ENCODE peak calls at places on chromosomes 11 and 22, in nine cellular contexts. N is A549, A is breast epithelium, T is AG09309, B is mammary epithelial cell, Z is fibroblast of lung, G is HCT116, L is dorsolateral prefrontal cortex, H is foreskin fibroblast. U is an unnamed sample.

GRCh38 chr11:14634813-14635212 is 8.8 kb upstream of the PDE3B start:
- DNase-seq in N (no peak), A (no peak), T (no peak), B (no peak), Z (no peak), G (no peak), L (no peak), H (no peak), U (no peak)

GRCh38 chr11:132022718-132023117 is 652.3 kb downstream of the NTM start:
- DNase-seq in N (no peak), A (no peak), T (peak), B (no peak), Z (peak), G (no peak), L (no peak), H (peak), U (peak)

GRCh38 chr11:118956847-118957469 is 860 bp downstream of the UPK2 start:
- DNase-seq in N (no peak), A (no peak), T (no peak), B (no peak), Z (no peak), G (no peak), L (no peak), H (no peak), U (no peak)

GRCh38 chr11:76863196-76863777 is 2.6 kb downstream of the ACER3 start:
- DNase-seq in N (no peak), A (no peak), T (no peak), B (no peak), Z (no peak), G (no peak), L (no peak), H (no peak), U (no peak)

GRCh38 chr11:65432686-65433582 is 10.3 kb downstream of the NEAT1 start:
- DNase-seq in N (no peak), A (no peak), T (no peak), B (peak), Z (peak), G (no peak), L (no peak), H (no peak), U (no peak)

GRCh38 chr22:36037102-36037758 is 8.6 kb upstream of the RBFOX2 start:
- DNase-seq in N (no peak), A (no peak), T (no peak), B (no peak), Z (no peak), G (no peak), L (no peak), H (no peak), U (no peak)

GRCh38 chr11:22657101-22657694 is 9.2 kb upstream of the GAS2 start:
- DNase-seq in N (no peak), A (no peak), T (no peak), B (no peak), Z (no peak), G (no peak), L (no peak), H (no peak), U (no peak)

GRCh38 chr11:1564535-1565172 is 7.4 kb downstream of the DUSP8 start:
- DNase-seq in N (no peak), A (no peak), T (peak), B (no peak), Z (peak), G (no peak), L (peak), H (peak), U (peak)

GRCh38 chr11:57251491-57252104 is 14.5 kb upstream of the APLNR start:
- DNase-seq in N (no peak), A (no peak), T (no peak), B (no peak), Z (peak), G (no peak), L (no peak), H (peak), U (no peak)

GRCh38 chr22:45891996-45892621 is 84.9 kb downstream of the WNT7B start:
- DNase-seq in N (no peak), A (no peak), T (no peak), B (no peak), Z (no peak), G (no peak), L (no peak), H (no peak), U (no peak)

GRCh38 chr11:64178203-64178602 is 7.8 kb upstream of the STIP1 start:
- DNase-seq in N (no peak), A (no peak), T (no peak), B (no peak), Z (no peak), G (no peak), L (no peak), H (no peak), U (no peak)

GRCh38 chr11:45026835-45027234 is 76.2 kb upstream of the TP53I11 start:
- DNase-seq in N (no peak), A (no peak), T (no peak), B (no peak), Z (no peak), G (no peak), L (no peak), H (no peak), U (no peak)

GRCh38 chr22:30806391-30806861 is 111.8 kb downstream of the OSBP2 start:
- DNase-seq in N (no peak), A (no peak), T (no peak), B (peak), Z (peak), G (peak), L (no peak), H (peak), U (peak)

GRCh38 chr11:1377231-1377780 is 12.4 kb upstream of the BRSK2 start:
- DNase-seq in N (no peak), A (no peak), T (no peak), B (no peak), Z (no peak), G (no peak), L (no peak), H (no peak), U (no peak)

GRCh38 chr22:32788884-32789624 is 12.5 kb upstream of the TIMP3 start:
- DNase-seq in N (no peak), A (no peak), T (no peak), B (no peak), Z (peak), G (no peak), L (no peak), H (no peak), U (no peak)

GRCh38 chr22:48161354-48161753 is 1398.9 kb downstream of the TBC1D22A start:
- DNase-seq in N (no peak), A (no peak), T (no peak), B (no peak), Z (no peak), G (no peak), L (no peak), H (no peak), U (no peak)

GRCh38 chr11:109939176-109939810 is 153.9 kb upstream of the ZC3H12C start:
- DNase-seq in N (peak), A (no peak), T (peak), B (peak), Z (peak), G (peak), L (no peak), H (peak), U (peak)

GRCh38 chr22:36465232-36466021 is 16.0 kb downstream of the TXN2 start:
- DNase-seq in N (peak), A (peak), T (no peak), B (peak), Z (peak), G (peak), L (no peak), H (peak), U (peak)

GRCh38 chr11:77191823-77192495 is 63.9 kb downstream of the MYO7A start:
- DNase-seq in N (peak), A (peak), T (no peak), B (peak), Z (peak), G (peak), L (no peak), H (no peak), U (no peak)

GRCh38 chr11:119147604-119148333 is 1.1 kb upstream of the ABCG4 start:
- DNase-seq in N (no peak), A (no peak), T (no peak), B (no peak), Z (no peak), G (no peak), L (no peak), H (no peak), U (no peak)

GRCh38 chr22:27474112-27474571 is 327.4 kb downstream of the MN1 start:
- DNase-seq in N (no peak), A (no peak), T (no peak), B (peak), Z (no peak), G (no peak), L (no peak), H (no peak), U (peak)

GRCh38 chr22:22944268-22944985 is 56.8 kb downstream of the IGLL5 start:
- DNase-seq in N (no peak), A (peak), T (no peak), B (no peak), Z (no peak), G (no peak), L (peak), H (no peak), U (no peak)

GRCh38 chr22:18000441-18001039 is 23.8 kb downstream of the MICAL3 start:
- DNase-seq in N (no peak), A (peak), T (no peak), B (peak), Z (no peak), G (no peak), L (no peak), H (no peak), U (no peak)

GRCh38 chr11:121451982-121452608 is at the start of gene SORL1:
- DNase-seq in N (peak), A (peak), T (no peak), B (peak), Z (peak), G (no peak), L (peak), H (peak), U (no peak)

GRCh38 chr11:121455115-121455514 is 2.3 kb upstream of the SORL1-AS1 start:
- DNase-seq in N (no peak), A (no peak), T (no peak), B (no peak), Z (no peak), G (no peak), L (no peak), H (no peak), U (no peak)

GRCh38 chr11:121451178-121451981 is 734 bp upstream of the SORL1 start:
- DNase-seq in N (no peak), A (no peak), T (no peak), B (no peak), Z (no peak), G (no peak), L (no peak), H (no peak), U (no peak)

GRCh38 chr11:121452609-121453150 is at the start of gene SORL1-AS1:
- DNase-seq in N (peak), A (no peak), T (no peak), B (peak), Z (no peak), G (no peak), L (no peak), H (no peak), U (no peak)

DNA sequence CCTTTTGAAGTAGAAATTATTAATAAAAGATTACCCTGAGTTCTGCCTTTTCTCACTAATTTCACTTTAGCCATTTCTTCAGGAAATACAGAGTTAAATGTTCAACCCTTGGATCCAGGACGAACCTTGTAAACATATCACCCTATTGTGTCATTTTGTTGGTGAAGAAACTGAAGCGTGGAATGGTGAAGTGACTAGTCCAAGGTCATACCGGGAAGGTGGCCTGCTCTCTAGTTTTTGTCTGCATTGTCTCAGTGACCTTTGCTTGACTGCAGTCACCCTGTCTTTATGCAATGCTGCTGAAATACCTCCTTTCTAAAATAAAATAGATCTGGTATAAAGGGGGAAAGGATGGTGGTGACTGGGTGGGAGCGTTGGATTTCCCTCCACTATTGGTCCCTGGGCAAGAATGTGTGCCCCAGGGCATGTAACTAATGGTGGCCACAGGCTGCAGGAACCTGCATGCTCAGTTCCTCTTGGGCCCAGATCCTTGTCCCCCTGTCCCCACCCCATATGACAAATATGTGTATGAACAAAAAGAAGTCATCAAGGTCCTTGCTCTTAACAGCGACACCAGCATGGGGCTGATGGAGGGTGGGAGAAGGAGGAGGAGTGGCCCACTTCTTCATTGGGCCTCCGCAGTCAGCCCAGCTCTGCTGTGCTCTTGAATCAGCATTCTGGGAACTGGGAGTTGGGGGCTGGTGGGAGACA is 977 bp upstream of the SORL1-AS1 start:
- DNase-seq in N (no peak), A (no peak), T (no peak), B (no peak), Z (no peak), G (no peak), L (no peak), H (no peak), U (no peak)
- H3K4me3 ChIP-seq in N (no peak), A (no peak), T (no peak), B (no peak), Z (no peak), G (no peak), L (peak), H (no peak), U (no peak)

GRCh38 chr22:20019661-20020532 is 1.0 kb upstream of the TANGO2 start:
- DNase-seq in N (no peak), A (no peak), T (no peak), B (no peak), Z (no peak), G (no peak), L (no peak), H (no peak), U (no peak)

GRCh38 chr22:20020533-20021195 is at the start of gene TANGO2:
- DNase-seq in N (peak), A (peak), T (peak), B (peak), Z (peak), G (peak), L (peak), H (peak), U (peak)

GRCh38 chr22:20022231-20023069 is 1.5 kb downstream of the TANGO2 start:
- DNase-seq in N (no peak), A (no peak), T (no peak), B (no peak), Z (no peak), G (no peak), L (no peak), H (no peak), U (no peak)

GRCh38 chr22:20023214-20023613 is 2.3 kb downstream of the TANGO2 start:
- DNase-seq in N (no peak), A (no peak), T (no peak), B (no peak), Z (no peak), G (no peak), L (no peak), H (no peak), U (no peak)

GRCh38 chr22:20021196-20022181 is 579 bp downstream of the TANGO2 start:
- DNase-seq in N (no peak), A (no peak), T (peak), B (no peak), Z (peak), G (no peak), L (peak), H (peak), U (no peak)
- TF ChIP-seq CTCF in N (no peak), A (no peak), T (no peak), B (no peak), Z (no peak), G (no peak), L (no peak), H (no peak), U (no peak)

GRCh38 chr22:38921801-38922200 is 35.6 kb upstream of the APOBEC3A start:
- DNase-seq in N (no peak), A (no peak), T (no peak), B (no peak), Z (no peak), G (no peak), L (no peak), H (no peak), U (no peak)

GRCh38 chr22:38927033-38927789 is 30.2 kb upstream of the APOBEC3A start:
- DNase-seq in N (peak), A (peak), T (no peak), B (no peak), Z (peak), G (peak), L (peak), H (peak), U (no peak)

GRCh38 chr22:38923463-38924196 is 33.8 kb upstream of the APOBEC3A start:
- DNase-seq in N (peak), A (peak), T (peak), B (peak), Z (peak), G (peak), L (peak), H (peak), U (peak)

GRCh38 chr22:38925571-38926041 is 31.8 kb upstream of the APOBEC3A start:
- DNase-seq in N (no peak), A (no peak), T (no peak), B (no peak), Z (peak), G (no peak), L (no peak), H (peak), U (no peak)

GRCh38 chr22:38924197-38924952 is 33.0 kb upstream of the APOBEC3A start:
- DNase-seq in N (peak), A (peak), T (peak), B (peak), Z (peak), G (peak), L (peak), H (peak), U (peak)
- H3K4me3 ChIP-seq in N (peak), A (no peak), T (no peak), B (peak), Z (peak), G (peak), L (peak), H (peak), U (peak)

DNA sequence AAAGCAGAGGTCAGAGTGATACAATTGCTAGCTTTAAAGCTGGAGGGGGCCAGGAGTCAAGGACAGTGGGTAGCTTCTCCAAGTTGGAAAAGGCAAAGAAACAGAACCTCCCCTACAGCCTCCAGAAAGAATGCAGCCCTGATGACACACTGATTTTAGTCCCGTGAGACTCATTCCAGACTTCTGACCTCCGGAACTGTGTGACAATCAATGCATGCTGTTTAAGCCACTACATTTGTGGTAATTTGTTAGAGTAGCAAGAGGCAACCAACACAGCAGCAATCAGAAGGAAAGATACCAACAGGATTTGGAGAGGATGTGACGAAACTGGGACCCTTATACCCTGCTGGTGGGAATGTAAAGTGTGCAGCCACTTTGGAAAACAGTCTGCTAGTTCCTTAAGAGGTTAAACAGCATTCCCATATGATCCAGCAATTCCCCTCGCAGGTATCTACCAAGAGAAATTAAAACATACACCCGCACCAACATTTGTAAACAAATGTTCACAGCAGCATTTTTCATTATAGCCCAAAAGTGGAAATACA is 66.7 kb downstream of the DSCAML1 start:
- DNase-seq in N (no peak), A (no peak), T (no peak), B (no peak), Z (no peak), G (no peak), L (no peak), H (no peak), U (no peak)
- TF ChIP-seq CTCF in N (no peak), A (no peak), T (no peak), B (no peak), Z (no peak), G (peak), L (no peak), H (no peak), U (no peak)

GRCh38 chr22:42997577-42997976 is 17.4 kb downstream of the PACSIN2 start:
- DNase-seq in N (no peak), A (no peak), T (no peak), B (no peak), Z (no peak), G (no peak), L (no peak), H (no peak), U (no peak)
- H3K4me3 ChIP-seq in N (no peak), A (no peak), T (no peak), B (no peak), Z (no peak), G (no peak), L (no peak), H (no peak), U (no peak)

GRCh38 chr11:127470485-127470884 is 469.9 kb upstream of the KIRREL3 start:
- DNase-seq in N (no peak), A (no peak), T (no peak), B (no peak), Z (no peak), G (no peak), L (no peak), H (no peak), U (no peak)
- TF ChIP-seq CTCF in N (no peak), A (no peak), T (no peak), B (peak), Z (peak), G (no peak), L (peak), H (peak), U (peak)

GRCh38 chr11:111438846-111439520 is 59.9 kb upstream of the POU2AF1 start:
- DNase-seq in N (no peak), A (no peak), T (no peak), B (no peak), Z (no peak), G (no peak), L (no peak), H (no peak), U (no peak)
- H3K4me3 ChIP-seq in N (no peak), A (no peak), T (no peak), B (no peak), Z (no peak), G (no peak), L (no peak), H (no peak), U (no peak)

DNA sequence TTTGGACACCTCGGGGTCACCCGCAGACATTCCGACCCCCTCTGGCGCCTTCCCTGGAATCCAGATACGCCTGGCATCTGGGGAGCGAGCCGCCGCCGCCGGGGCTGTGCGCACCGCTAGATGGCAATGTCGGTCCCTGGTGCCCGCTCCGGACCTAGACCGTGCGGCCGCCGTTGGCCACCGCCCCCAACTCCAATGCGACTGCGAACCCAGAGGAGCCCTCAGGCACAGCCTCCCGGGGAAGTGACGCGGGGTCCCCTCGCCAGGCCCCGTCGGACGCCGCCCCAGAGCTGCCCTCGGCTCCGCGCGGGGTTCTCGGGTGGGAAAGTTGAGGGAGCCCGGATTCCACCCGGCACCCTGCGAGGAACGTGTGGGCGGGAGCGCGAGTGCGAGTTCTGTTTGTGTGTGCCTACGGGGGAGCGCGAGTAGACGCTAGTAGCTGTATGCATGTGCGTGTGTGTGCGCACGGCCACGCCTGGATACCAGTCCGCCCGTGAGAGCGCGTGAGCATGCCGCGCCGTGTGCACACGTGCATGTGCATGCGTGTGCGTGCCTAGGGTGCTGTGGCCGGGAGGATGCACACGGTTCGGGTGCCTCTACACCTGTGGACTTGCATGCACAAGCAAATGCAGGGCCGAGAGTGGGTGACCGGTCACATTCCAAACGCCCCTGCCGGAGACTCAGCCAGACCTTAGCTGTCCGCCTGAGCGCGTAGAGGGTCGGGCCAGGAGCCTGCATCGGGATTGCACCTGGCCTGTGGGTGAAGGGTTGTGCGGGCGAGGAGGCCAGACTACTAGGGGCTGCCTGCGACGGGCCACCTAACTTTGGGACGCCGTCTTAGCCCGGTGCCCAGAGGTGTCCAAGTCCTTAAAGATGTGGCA is 1.9 kb downstream of the CHRM4 start:
- DNase-seq in N (peak), A (peak), T (no peak), B (peak), Z (peak), G (peak), L (peak), H (peak), U (no peak)
- TF ChIP-seq CTCF in N (peak), A (peak), T (peak), B (peak), Z (peak), G (peak), L (peak), H (peak), U (peak)

GRCh38 chr11:6617315-6617781 is 1.9 kb downstream of the TPP1 start:
- DNase-seq in N (no peak), A (no peak), T (no peak), B (no peak), Z (no peak), G (no peak), L (no peak), H (no peak), U (no peak)
- H3K4me3 ChIP-seq in N (no peak), A (no peak), T (peak), B (no peak), Z (no peak), G (no peak), L (peak), H (peak), U (peak)